ENCODE peak calls at places on chromosomes 7 and 10, in nine cellular contexts. C, T, X, V, W, G, K, Z and P are unnamed samples.

GRCh38 chr10:69124558-69125121 is 662 bp downstream of the VPS26A start:
- DNase-seq in C (peak), T (peak), X (peak), V (peak), W (peak), G (peak), K (peak), Z (peak), P (peak)

GRCh38 chr7:19400771-19401254 is 255.6 kb upstream of the FERD3L start:
- DNase-seq in C (no peak), T (no peak), X (no peak), V (no peak), W (no peak), G (no peak), K (no peak), Z (no peak), P (no peak)

GRCh38 chr7:25638042-25638441 is 409.8 kb upstream of the NPVF start:
- DNase-seq in C (no peak), T (no peak), X (no peak), V (no peak), W (no peak), G (no peak), K (no peak), Z (no peak), P (no peak)

GRCh38 chr7:92698237-92698841 is 108.1 kb upstream of the FAM133B start:
- DNase-seq in C (no peak), T (no peak), X (peak), V (peak), W (no peak), G (peak), K (peak), Z (peak), P (no peak)

GRCh38 chr10:59857049-59857448 is 49.3 kb downstream of the CCDC6 start:
- DNase-seq in C (no peak), T (no peak), X (peak), V (no peak), W (no peak), G (no peak), K (no peak), Z (no peak), P (no peak)

GRCh38 chr10:67837519-67838314 is at the start of gene DNAJC12:
- DNase-seq in C (no peak), T (peak), X (peak), V (peak), W (no peak), G (no peak), K (no peak), Z (no peak), P (no peak)

GRCh38 chr7:114084381-114085312 is 165.8 kb upstream of the PPP1R3A start:
- DNase-seq in C (peak), T (peak), X (no peak), V (peak), W (peak), G (no peak), K (peak), Z (no peak), P (peak)

GRCh38 chr7:21617916-21618390 is 75.1 kb downstream of the DNAH11 start:
- DNase-seq in C (no peak), T (no peak), X (peak), V (peak), W (peak), G (peak), K (peak), Z (peak), P (no peak)

GRCh38 chr10:4170633-4171314 is 385.8 kb upstream of the KLF6 start:
- DNase-seq in C (no peak), T (no peak), X (no peak), V (no peak), W (no peak), G (peak), K (no peak), Z (no peak), P (no peak)

GRCh38 chr7:140494877-140495276 is 15.6 kb upstream of the MKRN1 start:
- DNase-seq in C (no peak), T (no peak), X (no peak), V (no peak), W (no peak), G (no peak), K (no peak), Z (no peak), P (no peak)

GRCh38 chr10:131203456-131204357 is 107.8 kb downstream of the TCERG1L start:
- DNase-seq in C (no peak), T (no peak), X (no peak), V (no peak), W (no peak), G (no peak), K (no peak), Z (no peak), P (peak)

GRCh38 chr10:115417585-115418265 is 324.6 kb downstream of the ATRNL1 start:
- DNase-seq in C (peak), T (peak), X (peak), V (peak), W (no peak), G (peak), K (no peak), Z (peak), P (no peak)

GRCh38 chr7:32357535-32358277 is 132.5 kb downstream of the LSM5 start:
- DNase-seq in C (peak), T (no peak), X (no peak), V (no peak), W (no peak), G (peak), K (no peak), Z (no peak), P (no peak)

GRCh38 chr7:100590077-100590737 is 4.1 kb downstream of the FBXO24 start:
- DNase-seq in C (no peak), T (no peak), X (no peak), V (no peak), W (no peak), G (no peak), K (peak), Z (no peak), P (no peak)

GRCh38 chr7:100586266-100587025 is at the start of gene FBXO24:
- DNase-seq in C (peak), T (peak), X (peak), V (peak), W (peak), G (peak), K (peak), Z (peak), P (peak)

GRCh38 chr7:100585511-100586265 is at the start of gene LRCH4:
- DNase-seq in C (peak), T (peak), X (no peak), V (peak), W (peak), G (peak), K (peak), Z (no peak), P (no peak)

GRCh38 chr7:100589341-100589935 is 3.3 kb downstream of the FBXO24 start:
- DNase-seq in C (no peak), T (no peak), X (no peak), V (no peak), W (no peak), G (no peak), K (no peak), Z (no peak), P (no peak)

GRCh38 chr7:100588438-100588837 is 2.3 kb downstream of the FBXO24 start:
- DNase-seq in C (no peak), T (no peak), X (peak), V (no peak), W (no peak), G (no peak), K (no peak), Z (no peak), P (no peak)
- TF ChIP-seq CTCF in C (peak), T (peak), X (peak), V (peak), W (peak), G (peak), K (no peak), Z (peak), P (peak)

GRCh38 chr10:111277685-111278084 is 200.9 kb downstream of the ADRA2A start:
- DNase-seq in C (no peak), T (no peak), X (no peak), V (no peak), W (no peak), G (no peak), K (no peak), Z (no peak), P (no peak)

GRCh38 chr10:111281516-111281915 is 204.7 kb downstream of the ADRA2A start:
- DNase-seq in C (peak), T (no peak), X (no peak), V (no peak), W (no peak), G (no peak), K (no peak), Z (no peak), P (no peak)
- TF ChIP-seq CTCF in C (peak), T (no peak), X (no peak), V (no peak), W (no peak), G (peak), K (no peak), Z (peak), P (peak)

GRCh38 chr7:149788300-149788851 is 15.0 kb upstream of the ZNF467 start:
- DNase-seq in C (no peak), T (no peak), X (no peak), V (no peak), W (no peak), G (no peak), K (peak), Z (no peak), P (no peak)

GRCh38 chr7:149791411-149792219 is 18.2 kb upstream of the ZNF467 start:
- DNase-seq in C (no peak), T (no peak), X (no peak), V (no peak), W (no peak), G (no peak), K (no peak), Z (no peak), P (no peak)

GRCh38 chr7:149789101-149789500 is 15.7 kb upstream of the ZNF467 start:
- DNase-seq in C (no peak), T (no peak), X (no peak), V (no peak), W (no peak), G (no peak), K (peak), Z (no peak), P (no peak)

GRCh38 chr7:149790754-149791360 is 17.5 kb upstream of the ZNF467 start:
- DNase-seq in C (no peak), T (no peak), X (no peak), V (no peak), W (no peak), G (no peak), K (no peak), Z (no peak), P (no peak)

GRCh38 chr7:149790146-149790548 is 16.8 kb upstream of the ZNF467 start:
- DNase-seq in C (peak), T (peak), X (no peak), V (no peak), W (peak), G (no peak), K (peak), Z (no peak), P (peak)
- TF ChIP-seq CTCF in C (peak), T (peak), X (peak), V (peak), W (no peak), G (peak), K (no peak), Z (peak), P (peak)

GRCh38 chr7:43583424-43584199 is 704 bp downstream of the STK17A start:
- DNase-seq in C (peak), T (no peak), X (peak), V (peak), W (peak), G (peak), K (peak), Z (no peak), P (peak)
- TF ChIP-seq CTCF in C (no peak), T (no peak), X (no peak), V (no peak), W (no peak), G (peak), K (no peak), Z (peak), P (no peak)